ENCODE peak calls at places on chromosomes 3 and 15, in eight cellular contexts. X, F, M, W, Y, I, O and H are unnamed samples.
A peak's percentile ranks its signal among the peaks of the same experiment; 100 is the strongest.

GRCh38 chr15:73856458-73857192 is 16.7 kb upstream of the TBC1D21 start:
- DNase-seq in I (peak; percentile 65), Y (no peak), O (no peak), W (no peak), F (peak; percentile 22), X (no peak), M (peak; percentile 58), H (no peak)

GRCh38 chr3:52395503-52395865 is 49.4 kb downstream of the SEMA3G start:
- DNase-seq in Y (no peak), O (no peak), W (no peak), F (no peak), X (no peak), M (peak; percentile 41), I (no peak), H (no peak)

GRCh38 chr3:126345231-126345630 is 12.0 kb downstream of the KLF15 start:
- DNase-seq in Y (no peak), I (no peak), F (no peak), M (no peak), W (no peak), O (no peak), X (no peak), H (no peak)

GRCh38 chr3:136122006-136122405 is 74.1 kb downstream of the MSL2 start:
- DNase-seq in F (no peak), W (no peak), O (no peak), I (no peak), M (no peak), X (no peak), Y (no peak), H (peak; percentile 23)

GRCh38 chr3:55244247-55244646 is 242.9 kb downstream of the WNT5A start:
- DNase-seq in W (no peak), I (no peak), O (no peak), F (no peak), Y (no peak), X (no peak), M (no peak), H (no peak)

GRCh38 chr3:113695818-113696645 is at the start of gene USF3:
- DNase-seq in X (peak; percentile 64), W (peak; percentile 87), I (peak; percentile 92), Y (peak; percentile 88), F (peak; percentile 84), M (peak; percentile 87), O (peak; percentile 79), H (peak; percentile 77)

GRCh38 chr3:10116138-10116460 is 624 bp downstream of the BRK1 start:
- DNase-seq in I (no peak), W (no peak), X (peak; percentile 44), F (no peak), Y (no peak), O (peak; percentile 9), M (no peak), H (peak; percentile 72)

GRCh38 chr15:70902105-70902504 is 9.5 kb downstream of the LRRC49 start:
- DNase-seq in I (no peak), W (no peak), O (no peak), Y (no peak), M (no peak), X (peak; percentile 74), F (no peak), H (peak; percentile 91)

GRCh38 chr3:97981886-97982285 is 9.7 kb upstream of the RIOX2 start:
- DNase-seq in O (peak; percentile 55), W (no peak), Y (no peak), I (no peak), F (no peak), X (peak; percentile 30), M (no peak), H (no peak)

GRCh38 chr3:49703443-49703927 is 14.1 kb downstream of the RNF123 start:
- DNase-seq in X (peak; percentile 72), I (peak; percentile 71), O (peak; percentile 63), F (no peak), W (peak; percentile 76), M (peak; percentile 83), Y (peak; percentile 80), H (peak; percentile 80)

GRCh38 chr3:49454898-49455681 is 15.0 kb upstream of the DAG1 start:
- DNase-seq in X (no peak), W (no peak), Y (no peak), O (no peak), F (no peak), I (peak; percentile 69), M (peak; percentile 68), H (no peak)

GRCh38 chr15:76335851-76336253 is 721 bp upstream of the ISL2 start:
- DNase-seq in O (no peak), F (no peak), M (no peak), I (no peak), Y (no peak), W (peak; percentile 46), X (no peak), H (no peak)

GRCh38 chr15:40437754-40438687 is 2.7 kb upstream of the BAHD1 start:
- DNase-seq in M (peak; percentile 26), F (no peak), X (no peak), Y (no peak), O (no peak), W (no peak), I (no peak), H (no peak)

GRCh38 chr3:50450135-50450911 is 53.1 kb downstream of the CACNA2D2 start:
- DNase-seq in M (peak; percentile 81), I (peak; percentile 88), O (no peak), X (peak; percentile 52), W (no peak), F (peak; percentile 72), Y (peak; percentile 88), H (peak; percentile 71)

GRCh38 chr3:46378426-46378942 is 7.7 kb downstream of the CCR5 start:
- DNase-seq in X (peak; percentile 67), W (peak; percentile 73), M (peak; percentile 78), F (no peak), O (peak; percentile 80), I (peak; percentile 83), Y (peak; percentile 73), H (peak; percentile 78)

GRCh38 chr15:60721232-60721576 is 242.3 kb upstream of the ICE2 start:
- DNase-seq in I (no peak), O (no peak), W (no peak), F (no peak), M (no peak), Y (no peak), X (no peak), H (no peak)
- H3K4me3 ChIP-seq in I (no peak overlapping the region), O (no peak overlapping the region), W (no peak overlapping the region), F (no peak overlapping the region), M (no peak overlapping the region), Y (no peak overlapping the region), X (no peak overlapping the region), H (no peak overlapping the region)

DNA sequence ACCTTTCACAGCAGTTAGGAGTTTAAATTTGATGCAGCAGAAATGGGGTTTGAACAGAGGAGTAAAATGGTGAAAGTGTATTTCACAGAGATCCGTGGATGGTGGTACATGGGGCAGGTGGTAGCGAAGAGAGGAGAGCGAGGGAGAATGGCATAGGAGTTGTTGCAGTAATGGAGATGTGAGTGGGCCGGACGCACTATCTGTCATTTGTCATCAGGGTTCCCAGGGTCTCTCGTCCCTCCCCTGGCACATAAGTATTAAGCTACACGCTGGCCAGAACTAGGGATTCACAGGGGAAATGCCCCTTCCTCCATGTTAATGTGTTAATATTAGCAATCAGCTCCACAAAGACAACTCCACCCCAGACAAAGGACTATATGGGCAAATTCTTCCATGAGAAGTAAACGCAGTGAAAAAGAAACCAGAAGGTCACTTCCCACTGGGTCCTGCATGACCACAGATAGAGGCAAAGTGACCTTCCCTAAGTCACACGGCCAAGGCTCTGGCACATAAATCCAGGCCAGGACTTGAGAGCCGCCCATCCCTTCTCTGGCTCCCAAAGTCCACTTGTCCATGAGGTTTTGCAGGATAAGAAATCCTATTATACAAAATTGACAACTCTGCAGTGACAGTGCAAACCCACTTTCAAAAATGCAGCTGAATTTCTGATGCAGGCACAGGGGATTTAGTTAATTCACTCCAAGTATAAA is 42.5 kb downstream of the ANXA2 start:
- DNase-seq in W (no peak), F (no peak), I (no peak), X (no peak), O (no peak), M (no peak), Y (no peak), H (no peak)
- H3K27ac ChIP-seq in W (no peak overlapping the region), F (no peak overlapping the region), I (no peak overlapping the region), X (no peak overlapping the region), O (no peak overlapping the region), M (no peak overlapping the region), Y (no peak overlapping the region), H (peak overlapping the region; percentile 98)

DNA sequence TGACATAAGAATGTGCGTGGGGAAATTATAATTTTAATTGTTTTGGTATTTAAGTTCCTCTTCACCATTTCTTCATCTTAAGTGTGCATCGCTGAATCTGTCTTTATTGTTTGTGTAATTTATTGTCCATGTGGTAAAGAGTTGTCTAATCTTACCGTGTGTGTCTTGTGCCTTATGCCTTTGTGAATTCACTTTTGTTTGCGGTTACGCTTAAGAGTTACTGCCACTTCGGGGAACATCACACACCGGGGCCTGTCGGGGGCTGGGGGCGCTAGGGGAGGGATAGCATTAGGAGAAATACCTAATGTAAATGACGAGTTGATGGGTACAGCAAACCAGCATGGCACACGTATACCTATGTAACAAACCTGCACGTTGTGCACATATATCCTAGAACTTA is 797 bp downstream of the WDR48 start:
- DNase-seq in X (no peak), I (no peak), M (no peak), Y (no peak), W (no peak), O (peak; percentile 11), F (no peak), H (peak; percentile 26)
- H3K4me3 ChIP-seq in X (peak overlapping the region; percentile 91), I (peak overlapping the region; percentile 97), M (peak overlapping the region; percentile 86), Y (peak overlapping the region; percentile 95), W (peak overlapping the region; percentile 87), O (peak overlapping the region; percentile 69), F (peak overlapping the region; percentile 99), H (peak overlapping the region; percentile 88)

GRCh38 chr3:43105224-43105596 is 669 bp downstream of the POMGNT2 start:
- DNase-seq in M (peak; percentile 56), I (peak; percentile 66), Y (no peak), W (no peak), F (no peak), X (no peak), O (no peak), H (peak; percentile 21)

GRCh38 chr3:43104786-43105185 is 1.1 kb downstream of the POMGNT2 start:
- DNase-seq in F (no peak), M (no peak), X (no peak), Y (no peak), O (no peak), I (no peak), W (no peak), H (peak; percentile 6)

GRCh38 chr3:43106293-43106628 is 382 bp upstream of the POMGNT2 start:
- DNase-seq in W (no peak), F (no peak), O (no peak), X (no peak), I (no peak), Y (no peak), M (no peak), H (no peak)

GRCh38 chr3:43104039-43104438 is 1.8 kb downstream of the POMGNT2 start:
- DNase-seq in F (no peak), I (no peak), O (no peak), Y (no peak), M (no peak), X (no peak), W (no peak), H (no peak)

DNA sequence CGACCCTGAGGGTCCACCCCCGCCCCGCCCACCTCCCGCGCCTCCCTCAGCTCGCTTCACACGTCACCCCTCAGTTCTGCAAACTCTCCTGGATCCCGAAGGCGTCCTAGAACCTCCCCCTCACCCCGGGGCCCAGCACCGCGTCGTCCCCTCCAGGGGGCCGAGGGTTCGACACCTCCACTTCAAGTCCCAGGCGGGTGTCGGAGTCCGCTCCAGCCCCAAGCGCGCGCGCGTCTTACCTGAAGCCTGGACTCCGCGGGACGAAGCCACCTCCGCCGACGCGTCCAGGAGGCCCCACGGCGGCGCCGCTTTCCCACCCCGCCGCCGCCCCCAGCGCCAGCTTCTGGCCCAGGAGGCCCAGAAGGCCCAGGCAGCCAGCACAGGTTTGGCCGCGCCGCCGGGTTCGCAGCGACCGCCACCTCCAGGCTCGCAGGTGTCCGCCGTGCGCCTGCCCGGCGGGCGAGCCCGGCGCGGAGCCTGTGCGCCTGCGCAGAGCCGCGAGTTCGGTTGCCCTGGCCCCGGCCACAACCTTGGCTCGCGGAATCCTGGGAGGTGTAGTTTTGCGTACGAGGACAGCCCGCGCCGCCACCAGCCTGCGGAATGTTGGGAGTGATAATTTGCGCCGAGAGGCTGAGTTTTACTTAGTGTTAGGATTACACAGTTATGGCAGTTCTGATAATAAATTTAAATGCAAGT is at the start of gene POMGNT2:
- DNase-seq in Y (peak; percentile 93), M (peak; percentile 95), F (peak; percentile 91), I (peak; percentile 97), X (peak; percentile 86), O (peak; percentile 92), W (no peak), H (peak; percentile 91)
- H3K27ac ChIP-seq in Y (peak within 1 kb of the TSS; percentile 73), M (peak within 1 kb of the TSS; percentile 71), F (peak within 1 kb of the TSS; percentile 13), I (peak within 1 kb of the TSS; percentile 37), X (no peak within 1 kb of the TSS), O (no peak within 1 kb of the TSS), W (no peak within 1 kb of the TSS), H (no peak within 1 kb of the TSS)